ENCODE peak calls at places on chromosome 10, in seven cellular contexts. U is iris pigment epithelial cell; C is transverse colon; K is dermis blood vessel endothelial cell; P is ovary; S is stimulated activated CD4-positive, alpha-beta T cell treated with anti-CD3 and anti-CD28 coated beads, Interleukin-2, amount 100 ng/mL, for 48 hours; W is gastrocnemius medialis. G is an unnamed sample.
A peak's percentile ranks its signal among the peaks of the same experiment; 100 is the strongest.

GRCh38 chr10:21943633-21944265 is 59.8 kb downstream of the DNAJC1 start:
- DNase-seq in U (no peak), C (no peak), K (peak; percentile 12), P (no peak), S (no peak), W (no peak), G (no peak)

GRCh38 chr10:31937371-31937770 is 8.7 kb upstream of the ARHGAP12 start:
- DNase-seq in U (no peak), C (no peak), K (no peak), P (no peak), S (no peak), W (peak; percentile 61), G (no peak)

GRCh38 chr10:77526861-77527617 is 110.6 kb downstream of the KCNMA1 start:
- DNase-seq in U (peak; percentile 10), C (no peak), K (no peak), P (no peak), S (no peak), W (peak; percentile 69), G (no peak)

GRCh38 chr10:71075759-71076472 is 136.5 kb upstream of the UNC5B start:
- DNase-seq in U (no peak), C (peak; percentile 2), K (no peak), P (peak; percentile 12), S (no peak), W (no peak), G (no peak)

GRCh38 chr10:31064334-31064733 is 32.7 kb upstream of the ZNF438 start:
- DNase-seq in U (peak; percentile 81), C (no peak), K (peak; percentile 29), P (no peak), S (no peak), W (peak; percentile 41), G (no peak)

GRCh38 chr10:31749981-31750850 is 178.4 kb downstream of the ARHGAP12 start:
- DNase-seq in U (peak; percentile 43), C (peak; percentile 32), K (peak; percentile 62), P (peak; percentile 71), S (no peak), W (no peak), G (no peak)

GRCh38 chr10:66837335-66837734 is 88.5 kb upstream of the LRRTM3 start:
- DNase-seq in U (peak; percentile 70), C (no peak), K (no peak), P (no peak), S (no peak), W (no peak), G (no peak)

GRCh38 chr10:50501899-50502556 is 121.7 kb downstream of the SGMS1 start:
- DNase-seq in U (no peak), C (no peak), K (no peak), P (no peak), S (no peak), W (no peak), G (no peak)

GRCh38 chr10:62817763-62818425 is 1.7 kb upstream of the EGR2 start:
- DNase-seq in U (peak; percentile 70), C (peak; percentile 75), K (peak; percentile 84), P (peak; percentile 82), S (peak; percentile 73), W (peak; percentile 68), G (peak; percentile 88)

GRCh38 chr10:112565434-112566053 is 118.5 kb downstream of the VTI1A start:
- DNase-seq in U (peak; percentile 77), C (peak; percentile 32), K (peak; percentile 84), P (no peak), S (peak; percentile 5), W (no peak), G (peak; percentile 3)

GRCh38 chr10:126777726-126778125 is 107.2 kb upstream of the C10orf90 start:
- DNase-seq in U (no peak), C (no peak), K (no peak), P (no peak), S (no peak), W (no peak), G (no peak)

GRCh38 chr10:77763453-77764430 is 126.1 kb upstream of the KCNMA1 start:
- DNase-seq in U (no peak), C (no peak), K (no peak), P (no peak), S (no peak), W (no peak), G (no peak)

GRCh38 chr10:46028584-46029570 is 1.5 kb downstream of the NCOA4 start:
- DNase-seq in U (peak; percentile 80), C (peak; percentile 33), K (peak; percentile 83), P (no peak), S (no peak), W (no peak), G (peak; percentile 20)

GRCh38 chr10:43135656-43136055 is 2.6 kb upstream of the CSGALNACT2 start:
- DNase-seq in U (no peak), C (no peak), K (no peak), P (no peak), S (no peak), W (no peak), G (no peak)

GRCh38 chr10:29691564-29692064 is 56.8 kb upstream of the SVIL start:
- DNase-seq in U (peak; percentile 63), C (no peak), K (peak; percentile 92), P (no peak), S (no peak), W (no peak), G (no peak)

GRCh38 chr10:113474756-113475155 is 78.1 kb upstream of the HABP2 start:
- DNase-seq in U (no peak), C (no peak), K (no peak), P (no peak), S (no peak), W (no peak), G (no peak)

GRCh38 chr10:113027574-113028392 is 77.7 kb downstream of the TCF7L2 start:
- DNase-seq in U (peak; percentile 37), C (no peak), K (peak; percentile 58), P (no peak), S (no peak), W (no peak), G (no peak)

GRCh38 chr10:124579003-124579384 is 117.4 kb downstream of the LHPP start:
- DNase-seq in U (no peak), C (no peak), K (no peak), P (no peak), S (no peak), W (no peak), G (no peak)

GRCh38 chr10:75189266-75190096 is 21.1 kb upstream of the VDAC2 start:
- DNase-seq in U (no peak), C (no peak), K (no peak), P (no peak), S (no peak), W (no peak), G (no peak)

GRCh38 chr10:128178319-128178937 is 52.2 kb upstream of the MKI67 start:
- DNase-seq in U (peak; percentile 23), C (peak; percentile 24), K (peak; percentile 64), P (no peak), S (peak; percentile 42), W (no peak), G (peak; percentile 22)

GRCh38 chr10:13709931-13710690 is 123.3 kb downstream of the PRPF18 start:
- DNase-seq in U (no peak), C (no peak), K (no peak), P (no peak), S (no peak), W (no peak), G (no peak)

GRCh38 chr10:132862485-132863420 is 76.8 kb upstream of the NKX6-2 start:
- DNase-seq in U (no peak), C (peak; percentile 4), K (no peak), P (peak; percentile 19), S (no peak), W (peak; percentile 4), G (no peak)

GRCh38 chr10:69892436-69893215 is 90.9 kb downstream of the COL13A1 start:
- DNase-seq in U (peak; percentile 14), C (no peak), K (no peak), P (no peak), S (no peak), W (no peak), G (no peak)

G was measured in GM19239.